ENCODE peak calls at places on chromosome 5, in five cellular contexts. F is H9, B is brain microvascular endothelial cell, O is cardiac fibroblast, D is upper lobe of right lung. A is an unnamed sample.

GRCh38 chr5:62771331-62771730 is 192.7 kb downstream of the LRRC70 start:
- DNase-seq in F (no peak), B (no peak), O (no peak), D (no peak), A (no peak)

GRCh38 chr5:175230299-175230698 is 213.7 kb downstream of the DRD1 start:
- DNase-seq in F (no peak), B (no peak), O (no peak), D (no peak), A (no peak)

GRCh38 chr5:41656597-41656996 is 146.2 kb upstream of the PLCXD3 start:
- DNase-seq in F (no peak), B (no peak), O (no peak), D (no peak), A (no peak)

GRCh38 chr5:169029661-169030274 is 271.2 kb downstream of the SLIT3 start:
- DNase-seq in F (no peak), B (no peak), O (no peak), D (no peak), A (no peak)

GRCh38 chr5:146344155-146345118 is 5.8 kb downstream of the POU4F3 start:
- DNase-seq in F (peak), B (no peak), O (no peak), D (no peak), A (peak)

GRCh38 chr5:172417983-172418630 is 36.2 kb downstream of the SH3PXD2B start:
- DNase-seq in F (no peak), B (peak), O (peak), D (peak), A (no peak)

GRCh38 chr5:179936976-179937681 is 29.4 kb upstream of the TBC1D9B start:
- DNase-seq in F (no peak), B (no peak), O (no peak), D (no peak), A (no peak)

GRCh38 chr5:113005454-113005853 is 28.9 kb downstream of the DCP2 start:
- DNase-seq in F (no peak), B (no peak), O (peak), D (no peak), A (no peak)

GRCh38 chr5:17305964-17306725 is 88.7 kb downstream of the BASP1 start:
- DNase-seq in F (peak), B (peak), O (peak), D (peak), A (no peak)

GRCh38 chr5:116573617-116574431 is 799 bp downstream of the SEMA6A start:
- DNase-seq in F (no peak), B (no peak), O (peak), D (peak), A (peak)

GRCh38 chr5:61366841-61367240 is 34.8 kb downstream of the ZSWIM6 start:
- DNase-seq in F (no peak), B (no peak), O (peak), D (no peak), A (no peak)

GRCh38 chr5:34524123-34524522 is 132.0 kb upstream of the RAI14 start:
- DNase-seq in F (no peak), B (peak), O (peak), D (no peak), A (no peak)

GRCh38 chr5:77145666-77146065 is 58.6 kb upstream of the ZBED3 start:
- DNase-seq in F (no peak), B (peak), O (peak), D (no peak), A (no peak)

GRCh38 chr5:9544502-9545300 is 1.2 kb downstream of the SEMA5A start:
- DNase-seq in F (peak), B (peak), O (peak), D (peak), A (peak)

GRCh38 chr5:10431408-10431807 is 10.3 kb upstream of the ROPN1L start:
- DNase-seq in F (no peak), B (no peak), O (no peak), D (no peak), A (no peak)

GRCh38 chr5:151078490-151079262 is 2.2 kb downstream of the TNIP1 start:
- DNase-seq in F (no peak), B (no peak), O (no peak), D (peak), A (no peak)
- TF ChIP-seq CTCF in F (no peak), B (no peak), O (no peak), D (no peak), A (no peak)

GRCh38 chr5:89283758-89284493 is 400.9 kb upstream of the MEF2C start:
- DNase-seq in F (no peak), B (no peak), O (no peak), D (no peak), A (no peak)
- TF ChIP-seq CTCF in F (peak), B (no peak), O (no peak), D (no peak), A (no peak)

GRCh38 chr5:96595300-96596090 is 66.7 kb upstream of the CAST start:
- DNase-seq in F (peak), B (no peak), O (peak), D (no peak), A (no peak)
- TF ChIP-seq CTCF in F (peak), B (peak), O (peak), D (peak), A (peak)

GRCh38 chr5:138463335-138464017 is 1.8 kb upstream of the EGR1 start:
- DNase-seq in F (no peak), B (no peak), O (no peak), D (no peak), A (no peak)
- TF ChIP-seq CTCF in F (peak), B (peak), O (peak), D (no peak), A (no peak)

GRCh38 chr5:136035837-136036236 is 7.0 kb downstream of the TGFBI start:
- DNase-seq in F (no peak), B (no peak), O (no peak), D (no peak), A (no peak)
- TF ChIP-seq CTCF in F (no peak), B (no peak), O (no peak), D (no peak), A (no peak)

DNA sequence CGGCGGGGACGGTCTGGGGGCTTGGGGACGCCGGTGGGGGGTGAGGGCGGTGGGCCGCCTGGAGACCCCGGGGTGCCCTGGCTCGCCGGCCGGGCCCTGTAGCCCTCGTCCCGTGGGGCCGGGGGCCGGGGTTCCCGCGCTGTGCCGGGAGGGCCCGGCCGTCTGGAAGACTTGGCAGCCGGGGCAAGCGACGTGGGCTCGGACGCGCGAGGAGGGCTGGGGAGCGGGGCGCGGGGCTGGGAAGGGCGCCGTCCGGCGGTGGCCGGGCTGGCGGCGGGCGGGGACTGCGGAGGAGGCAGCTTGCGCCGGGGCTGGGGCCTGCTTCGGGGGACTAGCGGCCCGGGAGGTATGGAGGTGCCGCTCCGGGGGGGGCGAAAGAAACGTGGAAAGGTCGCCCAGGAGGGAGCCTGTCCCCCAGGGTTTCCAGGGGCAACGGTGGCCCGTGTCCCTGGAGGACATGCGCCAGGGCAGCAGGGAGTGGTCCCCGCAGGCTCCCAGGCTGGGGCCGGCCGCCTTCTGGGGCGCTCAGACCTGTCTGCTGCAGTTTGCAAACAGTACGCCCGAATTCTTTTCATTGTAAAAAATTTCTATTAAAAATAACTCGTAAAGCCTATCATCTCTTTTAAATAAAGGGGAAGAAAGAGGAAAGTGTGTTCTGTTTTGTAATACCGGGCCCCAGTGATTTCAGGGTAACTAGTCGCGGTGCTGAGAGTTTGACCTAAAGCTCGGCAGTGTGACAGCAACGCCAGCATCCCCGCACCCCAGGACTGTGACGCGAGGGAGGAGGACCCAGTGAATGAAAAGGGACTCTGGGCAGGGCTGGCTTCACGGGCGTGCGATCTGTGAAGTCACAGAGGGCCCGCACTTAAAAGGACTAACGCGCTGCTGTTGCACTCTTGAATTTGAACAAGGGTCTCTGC is 752 bp upstream of the ANKH start:
- DNase-seq in F (peak), B (peak), O (peak), D (peak), A (peak)
- TF ChIP-seq CTCF in F (peak), B (peak), O (peak), D (peak), A (no peak)

GRCh38 chr5:72412283-72413055 is 92.3 kb downstream of the PTCD2 start:
- DNase-seq in F (no peak), B (peak), O (peak), D (no peak), A (no peak)
- TF ChIP-seq CTCF in F (peak), B (peak), O (peak), D (no peak), A (no peak)

DNA sequence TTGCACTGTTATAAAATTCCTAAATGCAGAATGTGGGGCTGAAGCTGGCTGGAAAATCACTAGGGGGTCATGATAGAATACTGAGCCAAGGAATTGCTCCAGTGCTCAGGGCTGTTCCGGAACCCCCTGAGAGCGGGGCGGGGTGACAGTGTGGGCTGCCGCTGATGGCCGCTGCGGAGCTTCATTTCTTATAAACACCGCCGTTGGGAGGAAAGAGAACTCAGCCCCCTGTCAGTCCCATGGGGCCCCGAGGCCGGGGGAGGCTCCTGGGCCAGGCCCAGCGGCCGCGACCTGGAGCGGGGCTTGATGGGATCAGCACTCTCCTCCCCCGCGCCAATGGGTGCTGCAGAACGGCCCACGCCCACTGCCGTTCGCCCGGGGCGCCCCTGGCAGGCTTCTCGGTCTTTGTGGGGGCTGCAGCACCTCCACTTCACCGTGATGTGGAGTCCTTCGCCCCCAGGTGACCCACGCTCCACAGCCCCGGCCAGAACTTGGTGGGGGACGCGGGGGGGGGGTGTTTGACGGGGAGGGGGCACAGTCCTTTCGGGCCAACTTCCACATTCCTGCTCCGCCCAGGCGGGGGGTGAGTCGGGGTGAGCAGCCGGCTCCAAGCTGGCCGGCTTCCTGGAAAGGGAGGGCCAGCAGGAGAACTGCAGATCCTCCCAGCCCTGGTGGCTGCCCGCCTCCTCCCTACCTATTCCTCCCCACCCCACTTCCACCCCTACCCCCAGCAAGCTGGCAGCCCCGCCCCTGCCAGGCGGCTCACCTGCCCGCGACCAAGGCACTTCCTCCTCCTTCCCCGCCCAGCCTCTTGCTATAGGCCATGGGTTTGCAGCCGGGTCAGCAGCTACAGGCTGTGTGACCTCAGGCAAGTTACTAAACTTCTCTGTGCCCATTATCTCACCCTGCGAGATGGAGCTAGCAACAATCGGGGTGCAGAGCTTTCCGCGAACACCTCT is 5.4 kb upstream of the IRF1 start:
- DNase-seq in F (peak), B (peak), O (peak), D (peak), A (peak)
- TF ChIP-seq CTCF in F (no peak), B (peak), O (no peak), D (no peak), A (no peak)

DNA sequence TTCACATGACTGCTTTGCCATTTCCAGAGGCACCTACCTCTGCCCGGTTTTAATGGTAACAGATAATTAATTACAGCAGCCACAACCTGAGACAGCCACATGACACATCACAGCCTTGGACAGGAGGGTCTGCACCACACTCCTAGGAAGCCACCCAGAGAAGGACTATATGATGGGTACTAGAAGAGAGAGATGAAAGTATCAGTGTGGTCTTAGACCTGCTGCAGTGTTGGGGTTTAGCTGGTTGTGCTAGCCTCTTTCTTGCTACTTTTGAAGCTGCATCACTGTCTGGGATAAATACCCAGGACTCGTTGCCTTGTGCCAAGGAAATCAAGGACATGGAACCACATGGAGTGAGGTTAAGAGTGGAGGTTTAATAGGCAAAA is 266.4 kb downstream of the ICE1 start:
- DNase-seq in F (no peak), B (no peak), O (no peak), D (no peak), A (no peak)
- TF ChIP-seq CTCF in F (no peak), B (no peak), O (no peak), D (no peak), A (no peak)